ENCODE peak calls at places on chromosomes 1 and 21, in ten cellular contexts. One of them, this sample, is unnamed.

GRCh38 chr21:26332873-26333272 is 162.3 kb upstream of the APP start:
- DNase-seq in CD8-positive, alpha-beta memory T cell: no peak
- DNase-seq in body of pancreas: no peak
- DNase-seq in heart left ventricle: no peak
- DNase-seq in fibroblast of the aortic adventitia: no peak
- DNase-seq in Caco-2: no peak
- DNase-seq in cardiac fibroblast: no peak
- DNase-seq in brain microvascular endothelial cell: no peak
- DNase-seq in astrocyte of the spinal cord: no peak
- DNase-seq in coronary artery: no peak
- DNase-seq in this sample: no peak

GRCh38 chr1:94720091-94720793 is 99.9 kb upstream of the SLC44A3 start:
- DNase-seq in Caco-2: no peak
- DNase-seq in astrocyte of the spinal cord: no peak
- DNase-seq in fibroblast of the aortic adventitia: no peak
- DNase-seq in body of pancreas: no peak
- DNase-seq in heart left ventricle: no peak
- DNase-seq in cardiac fibroblast: no peak
- DNase-seq in CD8-positive, alpha-beta memory T cell: no peak
- DNase-seq in coronary artery: no peak
- DNase-seq in brain microvascular endothelial cell: no peak
- DNase-seq in this sample: no peak

GRCh38 chr1:30304080-30304479 is 419.3 kb downstream of the MATN1 start:
- DNase-seq in fibroblast of the aortic adventitia: no peak
- DNase-seq in coronary artery: no peak
- DNase-seq in cardiac fibroblast: no peak
- DNase-seq in body of pancreas: no peak
- DNase-seq in heart left ventricle: no peak
- DNase-seq in brain microvascular endothelial cell: no peak
- DNase-seq in Caco-2: no peak
- DNase-seq in astrocyte of the spinal cord: no peak
- DNase-seq in CD8-positive, alpha-beta memory T cell: no peak
- DNase-seq in this sample: no peak

GRCh38 chr1:91552091-91552490 is 51.4 kb downstream of the CDC7 start:
- DNase-seq in Caco-2: no peak
- DNase-seq in cardiac fibroblast: no peak
- DNase-seq in CD8-positive, alpha-beta memory T cell: no peak
- DNase-seq in coronary artery: no peak
- DNase-seq in body of pancreas: no peak
- DNase-seq in astrocyte of the spinal cord: no peak
- DNase-seq in fibroblast of the aortic adventitia: peak
- DNase-seq in brain microvascular endothelial cell: no peak
- DNase-seq in heart left ventricle: no peak
- DNase-seq in this sample: no peak

GRCh38 chr21:17554619-17555472 is 42.0 kb downstream of the CXADR start:
- DNase-seq in Caco-2: no peak
- DNase-seq in coronary artery: no peak
- DNase-seq in heart left ventricle: no peak
- DNase-seq in brain microvascular endothelial cell: no peak
- DNase-seq in CD8-positive, alpha-beta memory T cell: no peak
- DNase-seq in body of pancreas: no peak
- DNase-seq in cardiac fibroblast: peak
- DNase-seq in astrocyte of the spinal cord: no peak
- DNase-seq in fibroblast of the aortic adventitia: peak
- DNase-seq in this sample: no peak

GRCh38 chr1:27388337-27389005 is 4.0 kb upstream of the GPR3 start:
- DNase-seq in cardiac fibroblast: peak
- DNase-seq in Caco-2: peak
- DNase-seq in CD8-positive, alpha-beta memory T cell: peak
- DNase-seq in astrocyte of the spinal cord: no peak
- DNase-seq in heart left ventricle: peak
- DNase-seq in fibroblast of the aortic adventitia: peak
- DNase-seq in coronary artery: no peak
- DNase-seq in brain microvascular endothelial cell: no peak
- DNase-seq in body of pancreas: peak
- DNase-seq in this sample: no peak

GRCh38 chr1:94063379-94063778 is 57.6 kb downstream of the ABCA4 start:
- DNase-seq in Caco-2: peak
- DNase-seq in cardiac fibroblast: peak
- DNase-seq in body of pancreas: peak
- DNase-seq in heart left ventricle: peak
- DNase-seq in CD8-positive, alpha-beta memory T cell: no peak
- DNase-seq in coronary artery: peak
- DNase-seq in fibroblast of the aortic adventitia: peak
- DNase-seq in astrocyte of the spinal cord: peak
- DNase-seq in brain microvascular endothelial cell: peak
- DNase-seq in this sample: no peak

GRCh38 chr1:19163261-19163660 is 46.8 kb downstream of the UBR4 start:
- DNase-seq in brain microvascular endothelial cell: peak
- DNase-seq in coronary artery: no peak
- DNase-seq in cardiac fibroblast: peak
- DNase-seq in CD8-positive, alpha-beta memory T cell: no peak
- DNase-seq in astrocyte of the spinal cord: peak
- DNase-seq in Caco-2: no peak
- DNase-seq in fibroblast of the aortic adventitia: peak
- DNase-seq in heart left ventricle: no peak
- DNase-seq in body of pancreas: no peak
- DNase-seq in this sample: peak

GRCh38 chr1:28580706-28581530 is 11.1 kb upstream of the RAB42 start:
- DNase-seq in astrocyte of the spinal cord: peak
- DNase-seq in body of pancreas: peak
- DNase-seq in brain microvascular endothelial cell: no peak
- DNase-seq in Caco-2: peak
- DNase-seq in fibroblast of the aortic adventitia: peak
- DNase-seq in coronary artery: no peak
- DNase-seq in cardiac fibroblast: peak
- DNase-seq in CD8-positive, alpha-beta memory T cell: peak
- DNase-seq in heart left ventricle: peak
- DNase-seq in this sample: no peak

GRCh38 chr1:176878750-176879536 is 285.6 kb downstream of the ASTN1 start:
- DNase-seq in body of pancreas: no peak
- DNase-seq in cardiac fibroblast: no peak
- DNase-seq in CD8-positive, alpha-beta memory T cell: no peak
- DNase-seq in Caco-2: no peak
- DNase-seq in heart left ventricle: no peak
- DNase-seq in brain microvascular endothelial cell: no peak
- DNase-seq in coronary artery: no peak
- DNase-seq in fibroblast of the aortic adventitia: no peak
- DNase-seq in astrocyte of the spinal cord: no peak
- DNase-seq in this sample: no peak

GRCh38 chr1:112998592-112999235 is 42.7 kb upstream of the SLC16A1 start:
- DNase-seq in CD8-positive, alpha-beta memory T cell: no peak
- DNase-seq in cardiac fibroblast: peak
- DNase-seq in brain microvascular endothelial cell: peak
- DNase-seq in fibroblast of the aortic adventitia: peak
- DNase-seq in coronary artery: peak
- DNase-seq in body of pancreas: peak
- DNase-seq in Caco-2: no peak
- DNase-seq in heart left ventricle: peak
- DNase-seq in astrocyte of the spinal cord: peak
- DNase-seq in this sample: peak

GRCh38 chr1:57345916-57346315 is 77.9 kb downstream of the DAB1 start:
- DNase-seq in body of pancreas: no peak
- DNase-seq in Caco-2: no peak
- DNase-seq in astrocyte of the spinal cord: no peak
- DNase-seq in heart left ventricle: no peak
- DNase-seq in fibroblast of the aortic adventitia: no peak
- DNase-seq in brain microvascular endothelial cell: no peak
- DNase-seq in CD8-positive, alpha-beta memory T cell: no peak
- DNase-seq in cardiac fibroblast: no peak
- DNase-seq in coronary artery: no peak
- DNase-seq in this sample: no peak

GRCh38 chr1:243487649-243488227 is 231.9 kb downstream of the SDCCAG8 start:
- DNase-seq in heart left ventricle: no peak
- DNase-seq in body of pancreas: no peak
- DNase-seq in cardiac fibroblast: no peak
- DNase-seq in CD8-positive, alpha-beta memory T cell: no peak
- DNase-seq in Caco-2: no peak
- DNase-seq in brain microvascular endothelial cell: no peak
- DNase-seq in fibroblast of the aortic adventitia: no peak
- DNase-seq in coronary artery: no peak
- DNase-seq in astrocyte of the spinal cord: no peak
- DNase-seq in this sample: no peak

GRCh38 chr1:37325010-37325409 is 149.4 kb upstream of the ZC3H12A start:
- DNase-seq in CD8-positive, alpha-beta memory T cell: no peak
- DNase-seq in brain microvascular endothelial cell: no peak
- DNase-seq in astrocyte of the spinal cord: no peak
- DNase-seq in coronary artery: no peak
- DNase-seq in cardiac fibroblast: no peak
- DNase-seq in Caco-2: no peak
- DNase-seq in body of pancreas: no peak
- DNase-seq in heart left ventricle: no peak
- DNase-seq in fibroblast of the aortic adventitia: no peak
- DNase-seq in this sample: no peak

GRCh38 chr21:42376338-42376982 is 10.1 kb upstream of the TFF1 start:
- DNase-seq in coronary artery: no peak
- DNase-seq in fibroblast of the aortic adventitia: no peak
- DNase-seq in body of pancreas: no peak
- DNase-seq in Caco-2: no peak
- DNase-seq in brain microvascular endothelial cell: no peak
- DNase-seq in astrocyte of the spinal cord: no peak
- DNase-seq in cardiac fibroblast: no peak
- DNase-seq in CD8-positive, alpha-beta memory T cell: peak
- DNase-seq in heart left ventricle: no peak
- DNase-seq in this sample: no peak

DNA sequence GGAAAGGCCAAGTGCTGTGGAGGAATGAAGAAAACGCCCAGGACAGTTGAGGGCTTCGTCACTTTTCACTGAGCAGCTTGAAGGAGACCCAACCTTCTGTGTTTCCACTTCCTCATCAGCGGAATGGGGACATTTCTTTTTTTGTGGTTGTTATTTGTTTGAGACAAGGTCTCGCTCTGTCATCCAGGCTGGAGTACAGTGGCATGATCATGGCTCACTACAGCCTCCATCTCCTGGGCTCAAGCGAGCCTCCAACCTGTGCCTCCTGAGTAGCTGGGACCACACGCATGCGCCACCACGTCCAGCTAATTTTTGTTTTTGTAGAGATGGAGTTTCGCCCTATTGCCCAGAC is 28.6 kb upstream of the RNF19B start:
- DNase-seq in astrocyte of the spinal cord: no peak
- DNase-seq in body of pancreas: no peak
- DNase-seq in fibroblast of the aortic adventitia: no peak
- DNase-seq in CD8-positive, alpha-beta memory T cell: no peak
- DNase-seq in heart left ventricle: no peak
- DNase-seq in Caco-2: no peak
- DNase-seq in brain microvascular endothelial cell: no peak
- DNase-seq in coronary artery: no peak
- DNase-seq in cardiac fibroblast: no peak
- DNase-seq in this sample: no peak
- H3K4me3 ChIP-seq in astrocyte of the spinal cord: no peak
- H3K4me3 ChIP-seq in body of pancreas: no peak
- H3K4me3 ChIP-seq in fibroblast of the aortic adventitia: no peak
- H3K4me3 ChIP-seq in CD8-positive, alpha-beta memory T cell: no peak
- H3K4me3 ChIP-seq in heart left ventricle: no peak
- H3K4me3 ChIP-seq in Caco-2: no peak
- H3K4me3 ChIP-seq in brain microvascular endothelial cell: no peak
- H3K4me3 ChIP-seq in coronary artery: no peak
- H3K4me3 ChIP-seq in cardiac fibroblast: no peak
- H3K4me3 ChIP-seq in this sample: no peak

GRCh38 chr21:41316200-41316599 is 401 bp upstream of the FAM3B start:
- DNase-seq in heart left ventricle: no peak
- DNase-seq in Caco-2: no peak
- DNase-seq in body of pancreas: peak
- DNase-seq in coronary artery: peak
- DNase-seq in fibroblast of the aortic adventitia: no peak
- DNase-seq in astrocyte of the spinal cord: no peak
- DNase-seq in CD8-positive, alpha-beta memory T cell: no peak
- DNase-seq in cardiac fibroblast: no peak
- DNase-seq in brain microvascular endothelial cell: no peak
- DNase-seq in this sample: no peak
- H3K4me3 ChIP-seq in heart left ventricle: peak
- H3K4me3 ChIP-seq in Caco-2: peak
- H3K4me3 ChIP-seq in body of pancreas: peak
- H3K4me3 ChIP-seq in coronary artery: peak
- H3K4me3 ChIP-seq in fibroblast of the aortic adventitia: no peak
- H3K4me3 ChIP-seq in astrocyte of the spinal cord: no peak
- H3K4me3 ChIP-seq in CD8-positive, alpha-beta memory T cell: no peak
- H3K4me3 ChIP-seq in cardiac fibroblast: no peak
- H3K4me3 ChIP-seq in brain microvascular endothelial cell: no peak
- H3K4me3 ChIP-seq in this sample: peak

GRCh38 chr1:3770047-3770765 is 2.3 kb upstream of the SMIM1 start:
- DNase-seq in fibroblast of the aortic adventitia: no peak
- DNase-seq in heart left ventricle: no peak
- DNase-seq in body of pancreas: no peak
- DNase-seq in astrocyte of the spinal cord: no peak
- DNase-seq in cardiac fibroblast: no peak
- DNase-seq in brain microvascular endothelial cell: no peak
- DNase-seq in coronary artery: no peak
- DNase-seq in CD8-positive, alpha-beta memory T cell: no peak
- DNase-seq in Caco-2: no peak
- DNase-seq in this sample: no peak

GRCh38 chr1:3772027-3772714 is 378 bp upstream of the SMIM1 start:
- DNase-seq in astrocyte of the spinal cord: peak
- DNase-seq in heart left ventricle: peak
- DNase-seq in Caco-2: peak
- DNase-seq in CD8-positive, alpha-beta memory T cell: peak
- DNase-seq in cardiac fibroblast: peak
- DNase-seq in brain microvascular endothelial cell: peak
- DNase-seq in body of pancreas: peak
- DNase-seq in fibroblast of the aortic adventitia: peak
- DNase-seq in coronary artery: peak
- DNase-seq in this sample: peak

GRCh38 chr1:3768811-3769390 is 3.6 kb upstream of the SMIM1 start:
- DNase-seq in coronary artery: no peak
- DNase-seq in fibroblast of the aortic adventitia: no peak
- DNase-seq in Caco-2: no peak
- DNase-seq in cardiac fibroblast: no peak
- DNase-seq in heart left ventricle: no peak
- DNase-seq in astrocyte of the spinal cord: no peak
- DNase-seq in body of pancreas: no peak
- DNase-seq in brain microvascular endothelial cell: no peak
- DNase-seq in CD8-positive, alpha-beta memory T cell: peak
- DNase-seq in this sample: no peak

GRCh38 chr1:3772715-3773571 is at the start of gene SMIM1:
- DNase-seq in heart left ventricle: no peak
- DNase-seq in cardiac fibroblast: no peak
- DNase-seq in coronary artery: no peak
- DNase-seq in CD8-positive, alpha-beta memory T cell: no peak
- DNase-seq in astrocyte of the spinal cord: no peak
- DNase-seq in brain microvascular endothelial cell: no peak
- DNase-seq in Caco-2: no peak
- DNase-seq in body of pancreas: no peak
- DNase-seq in fibroblast of the aortic adventitia: no peak
- DNase-seq in this sample: no peak

GRCh38 chr1:3771108-3772026 is 1.2 kb upstream of the SMIM1 start:
- DNase-seq in body of pancreas: no peak
- DNase-seq in astrocyte of the spinal cord: no peak
- DNase-seq in brain microvascular endothelial cell: no peak
- DNase-seq in CD8-positive, alpha-beta memory T cell: no peak
- DNase-seq in coronary artery: no peak
- DNase-seq in Caco-2: no peak
- DNase-seq in cardiac fibroblast: no peak
- DNase-seq in fibroblast of the aortic adventitia: no peak
- DNase-seq in heart left ventricle: no peak
- DNase-seq in this sample: no peak
- H3K4me3 ChIP-seq in body of pancreas: peak
- H3K4me3 ChIP-seq in astrocyte of the spinal cord: peak
- H3K4me3 ChIP-seq in brain microvascular endothelial cell: peak
- H3K4me3 ChIP-seq in CD8-positive, alpha-beta memory T cell: peak
- H3K4me3 ChIP-seq in coronary artery: peak
- H3K4me3 ChIP-seq in Caco-2: peak
- H3K4me3 ChIP-seq in cardiac fibroblast: peak
- H3K4me3 ChIP-seq in fibroblast of the aortic adventitia: peak
- H3K4me3 ChIP-seq in heart left ventricle: peak
- H3K4me3 ChIP-seq in this sample: peak

GRCh38 chr1:26352338-26352679 is 1.6 kb downstream of the CRYBG2 start:
- DNase-seq in Caco-2: no peak
- DNase-seq in astrocyte of the spinal cord: no peak
- DNase-seq in cardiac fibroblast: no peak
- DNase-seq in brain microvascular endothelial cell: no peak
- DNase-seq in fibroblast of the aortic adventitia: no peak
- DNase-seq in CD8-positive, alpha-beta memory T cell: no peak
- DNase-seq in heart left ventricle: no peak
- DNase-seq in coronary artery: no peak
- DNase-seq in body of pancreas: no peak
- DNase-seq in this sample: no peak
- H3K4me3 ChIP-seq in Caco-2: peak
- H3K4me3 ChIP-seq in astrocyte of the spinal cord: no peak
- H3K4me3 ChIP-seq in cardiac fibroblast: no peak
- H3K4me3 ChIP-seq in brain microvascular endothelial cell: no peak
- H3K4me3 ChIP-seq in fibroblast of the aortic adventitia: no peak
- H3K4me3 ChIP-seq in CD8-positive, alpha-beta memory T cell: no peak
- H3K4me3 ChIP-seq in heart left ventricle: no peak
- H3K4me3 ChIP-seq in coronary artery: no peak
- H3K4me3 ChIP-seq in body of pancreas: no peak
- H3K4me3 ChIP-seq in this sample: no peak